ENCODE peak calls at places on chromosomes 4 and X, in ten cellular contexts. D, M, C, R, Y, K, W, B, T and E are unnamed samples.

GRCh38 chr4:140254656-140255299 is 100.8 kb upstream of the MAML3 start:
- DNase-seq in W (no peak), C (no peak), D (peak; percentile 37), K (no peak), T (no peak), M (no peak), Y (peak; percentile 47), R (no peak), B (no peak), E (no peak)

GRCh38 chr4:48078862-48079655 is 55.0 kb downstream of the TXK start:
- DNase-seq in D (no peak), M (no peak), T (no peak), W (no peak), C (no peak), K (no peak), R (no peak), Y (peak; percentile 54), B (no peak), E (no peak)

GRCh38 chr4:138555107-138555506 is 313.0 kb upstream of the SLC7A11 start:
- DNase-seq in R (no peak), B (no peak), W (no peak), C (no peak), T (no peak), K (no peak), Y (peak; percentile 12), D (no peak), M (no peak), E (no peak)

GRCh38 chr4:155818639-155819038 is 47.4 kb downstream of the ASIC5 start:
- DNase-seq in B (no peak), M (no peak), T (no peak), C (peak; percentile 3), R (no peak), D (no peak), Y (peak; percentile 57), K (no peak), W (no peak), E (no peak)

GRCh38 chrX:82765806-82766205 is 742.3 kb upstream of the POU3F4 start:
- DNase-seq in D (no peak), R (no peak), K (no peak), T (no peak), Y (peak; percentile 45), C (no peak), W (no peak), M (no peak), B (no peak), E (no peak)

GRCh38 chrX:7068939-7069367 is 78.6 kb upstream of the STS start:
- DNase-seq in B (no peak), T (no peak), D (peak; percentile 10), Y (no peak), R (no peak), C (no peak), K (no peak), M (peak; percentile 53), W (no peak), E (no peak)

GRCh38 chr4:170623899-170624298 is 534.1 kb upstream of the AADAT start:
- DNase-seq in Y (peak; percentile 14), W (no peak), C (no peak), K (no peak), T (no peak), M (no peak), R (no peak), D (no peak), B (no peak), E (no peak)

GRCh38 chr4:148716361-148717063 is 274.3 kb upstream of the NR3C2 start:
- DNase-seq in T (no peak), D (peak; percentile 56), M (no peak), C (no peak), Y (peak; percentile 11), R (no peak), B (no peak), K (no peak), W (no peak), E (no peak)

GRCh38 chr4:77220841-77221613 is 64.0 kb downstream of the CCNG2 start:
- DNase-seq in W (no peak), B (peak; percentile 41), M (no peak), D (no peak), K (no peak), Y (no peak), T (peak; percentile 10), R (no peak), C (peak; percentile 45), E (no peak)

GRCh38 chrX:120517936-120518335 is 42.8 kb downstream of the CUL4B start:
- DNase-seq in Y (peak; percentile 77), T (no peak), M (no peak), B (no peak), R (no peak), K (no peak), D (peak; percentile 70), C (no peak), W (no peak), E (no peak)

GRCh38 chrX:16444353-16444752 is 205.6 kb upstream of the S100G start:
- DNase-seq in R (no peak), K (no peak), Y (peak; percentile 91), T (no peak), M (no peak), W (no peak), B (no peak), C (no peak), D (no peak), E (peak; percentile 74)

GRCh38 chr4:67603310-67604028 is 44.9 kb downstream of the STAP1 start:
- DNase-seq in M (no peak), K (no peak), D (no peak), R (no peak), C (no peak), T (no peak), B (no peak), W (no peak), Y (no peak), E (no peak)

GRCh38 chrX:78024349-78025108 is 55.1 kb upstream of the PGAM4 start:
- DNase-seq in R (no peak), K (peak; percentile 71), B (peak; percentile 31), Y (peak; percentile 71), C (peak; percentile 23), T (no peak), D (peak; percentile 16), M (peak; percentile 57), W (peak; percentile 68), E (no peak)

GRCh38 chr4:158446106-158446505 is 75.6 kb upstream of the RXFP1 start:
- DNase-seq in Y (peak; percentile 15), M (no peak), T (no peak), B (no peak), D (no peak), R (no peak), W (no peak), C (no peak), K (no peak), E (no peak)

GRCh38 chr4:30821891-30822612 is 101.9 kb downstream of the PCDH7 start:
- DNase-seq in W (no peak), B (no peak), K (no peak), R (no peak), Y (peak; percentile 19), T (no peak), D (peak; percentile 7), C (peak; percentile 40), M (no peak), E (no peak)

GRCh38 chr4:131344761-131345160 is 1804.3 kb upstream of the PCDH10 start:
- DNase-seq in C (no peak), M (no peak), W (no peak), R (no peak), D (no peak), T (no peak), K (no peak), Y (no peak), B (no peak), E (no peak)

GRCh38 chr4:15682340-15682725 is 706 bp downstream of the FAM200B start:
- DNase-seq in T (no peak), Y (no peak), R (no peak), B (no peak), K (no peak), D (peak; percentile 63), C (no peak), M (no peak), W (no peak), E (no peak)

GRCh38 chr4:126372634-126373033 is 1057.9 kb downstream of the FAT4 start:
- DNase-seq in B (no peak), M (no peak), T (no peak), W (no peak), K (no peak), D (no peak), C (no peak), R (no peak), Y (no peak), E (no peak)

GRCh38 chrX:108020631-108021030 is 24.2 kb upstream of the VSIG1 start:
- DNase-seq in C (peak; percentile 8), Y (peak; percentile 54), K (no peak), W (no peak), R (no peak), T (no peak), D (peak; percentile 55), B (no peak), M (no peak), E (no peak)
- TF ChIP-seq CTCF in C (peak; percentile 40), Y (peak; percentile 78), K (peak; percentile 37), W (peak; percentile 47), R (peak; percentile 19), T (no peak), D (peak; percentile 26), B (peak; percentile 5), M (peak; percentile 49), E (peak; percentile 51)

DNA sequence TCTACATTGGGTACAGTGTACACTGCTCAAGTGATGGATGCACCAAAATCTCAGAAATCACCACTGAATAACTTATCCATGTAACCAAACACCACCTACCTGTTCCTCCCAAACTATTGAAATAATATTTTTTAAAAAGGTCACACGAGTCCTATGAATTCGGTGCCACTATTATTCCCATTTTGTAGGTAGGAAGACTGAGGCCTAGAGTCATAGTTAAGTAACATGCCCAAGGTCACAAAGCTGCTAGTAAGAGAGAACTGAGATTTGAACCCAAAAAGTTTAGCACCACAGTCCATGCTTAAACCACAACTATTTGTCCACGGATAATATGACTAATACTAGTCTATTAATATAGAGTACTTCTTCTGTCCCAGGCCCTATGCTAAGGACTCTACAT is 2.7 kb downstream of the ARHGEF6 start:
- DNase-seq in R (no peak), D (no peak), C (no peak), T (no peak), M (no peak), K (no peak), Y (no peak), W (no peak), B (no peak), E (no peak)
- H3K27ac ChIP-seq in R (no peak overlapping the region), D (no peak overlapping the region), C (no peak overlapping the region), T (no peak overlapping the region), M (no peak overlapping the region), K (no peak overlapping the region), Y (no peak overlapping the region), W (no peak overlapping the region), B (no peak overlapping the region), E (peak overlapping the region; percentile 79)

DNA sequence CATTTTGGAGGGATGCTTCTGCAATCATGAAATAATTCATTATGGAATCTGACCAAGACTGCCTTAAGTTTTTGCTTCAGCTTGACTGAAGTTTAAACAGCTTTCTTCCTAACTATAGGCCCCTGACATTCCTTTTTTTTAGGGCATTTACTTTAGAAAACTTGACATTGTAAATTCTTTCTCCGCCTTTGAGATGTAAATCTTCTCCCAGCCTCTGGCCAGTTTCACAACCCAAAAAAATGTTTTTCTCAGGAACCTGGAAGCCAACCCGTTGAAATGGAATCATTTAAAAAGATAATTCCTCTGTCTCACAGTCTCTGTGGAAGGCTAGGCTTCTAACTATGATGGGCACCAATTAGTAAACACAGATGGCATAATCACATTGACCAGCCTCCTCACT is 710.4 kb upstream of the PABPC4L start:
- DNase-seq in R (no peak), W (no peak), K (no peak), M (no peak), T (no peak), C (no peak), D (no peak), Y (no peak), B (no peak), E (no peak)
- TF ChIP-seq CTCF in R (no peak), W (no peak), K (no peak), M (no peak), T (no peak), C (no peak), D (no peak), Y (no peak), B (no peak), E (no peak)

GRCh38 chr4:106317815-106318214 is 1.5 kb downstream of the AIMP1 start:
- DNase-seq in K (no peak), D (no peak), W (no peak), C (no peak), T (no peak), Y (no peak), M (no peak), R (no peak), B (no peak), E (no peak)
- H3K27ac ChIP-seq in K (no peak overlapping the region), D (no peak overlapping the region), W (no peak overlapping the region), C (no peak overlapping the region), T (no peak overlapping the region), Y (no peak overlapping the region), M (no peak overlapping the region), R (no peak overlapping the region), B (no peak overlapping the region), E (peak overlapping the region; percentile 91)